ENCODE peak calls at places on chromosome 9, in six cellular contexts. K, R, P, A, H and O are unnamed samples. For H3K4me1 and H3K36me3, the result is how much of the 10 kb centered on the place peaks cover.

GRCh38 chr9:34365282-34365681 is 11.4 kb downstream of the MYORG start:
- DNase-seq in K (no peak), R (no peak), P (no peak), A (no peak), H (no peak), O (no peak)

GRCh38 chr9:113568481-113569321 is 105.2 kb downstream of the RGS3 start:
- DNase-seq in K (peak), R (peak), P (peak), A (no peak), H (peak), O (no peak)

GRCh38 chr9:77495834-77496671 is 152.1 kb downstream of the GNA14 start:
- DNase-seq in K (no peak), R (no peak), P (peak), A (peak), H (peak), O (no peak)

GRCh38 chr9:2166219-2166618 is 151.1 kb downstream of the SMARCA2 start:
- DNase-seq in K (no peak), R (no peak), P (no peak), A (no peak), H (no peak), O (no peak)

GRCh38 chr9:88090151-88090581 is 48.1 kb downstream of the SPATA31C2 start:
- DNase-seq in K (no peak), R (peak), P (peak), A (no peak), H (no peak), O (no peak)

GRCh38 chr9:119224431-119224830 is 144.8 kb downstream of the BRINP1 start:
- DNase-seq in K (no peak), R (no peak), P (no peak), A (no peak), H (no peak), O (no peak)

GRCh38 chr9:124778575-124779367 is 1.8 kb downstream of the OLFML2A start:
- DNase-seq in K (no peak), R (no peak), P (no peak), A (no peak), H (peak), O (peak)

GRCh38 chr9:95580812-95581761 is 64.3 kb upstream of the PTCH1 start:
- DNase-seq in K (no peak), R (no peak), P (no peak), A (no peak), H (no peak), O (no peak)

GRCh38 chr9:107688728-107689127 is 199.2 kb upstream of the KLF4 start:
- DNase-seq in K (no peak), R (no peak), P (no peak), A (no peak), H (no peak), O (no peak)

GRCh38 chr9:16743375-16743774 is 127.1 kb downstream of the BNC2 start:
- DNase-seq in K (no peak), R (no peak), P (no peak), A (no peak), H (no peak), O (no peak)

GRCh38 chr9:29555452-29555851 is 1982.2 kb upstream of the C9orf72 start:
- DNase-seq in K (no peak), R (no peak), P (no peak), A (no peak), H (no peak), O (no peak)

GRCh38 chr9:114370251-114370984 is 17.4 kb downstream of the AKNA start:
- DNase-seq in K (no peak), R (no peak), P (no peak), A (no peak), H (peak), O (peak)

GRCh38 chr9:20040991-20041606 is 252.3 kb upstream of the SLC24A2 start:
- DNase-seq in K (no peak), R (peak), P (no peak), A (peak), H (no peak), O (no peak)

GRCh38 chr9:27505744-27506161 is 18.3 kb upstream of the IFNK start:
- DNase-seq in K (no peak), R (no peak), P (no peak), A (no peak), H (no peak), O (no peak)

GRCh38 chr9:120920495-120921178 is 6.0 kb downstream of the TRAF1 start:
- DNase-seq in K (no peak), R (no peak), P (no peak), A (no peak), H (no peak), O (no peak)

GRCh38 chr9:131358438-131359029 is 35.4 kb upstream of the PRRC2B start:
- DNase-seq in K (no peak), R (no peak), P (no peak), A (no peak), H (no peak), O (no peak)

GRCh38 chr9:98315551-98316060 is 60.2 kb upstream of the TBC1D2 start:
- DNase-seq in K (peak), R (peak), P (peak), A (peak), H (peak), O (peak)

GRCh38 chr9:35649431-35650340 is 1.0 kb downstream of the SIT1 start:
- DNase-seq in K (no peak), R (no peak), P (no peak), A (no peak), H (no peak), O (no peak)

GRCh38 chr9:111962021-111962420 is 65.4 kb downstream of the UGCG start:
- DNase-seq in K (no peak), R (no peak), P (no peak), A (no peak), H (no peak), O (no peak)

GRCh38 chr9:7089794-7090193 is 332.0 kb downstream of the KDM4C start:
- DNase-seq in K (no peak), R (no peak), P (no peak), A (no peak), H (no peak), O (no peak)

GRCh38 chr9:107340920-107341632 is 58.0 kb downstream of the RAD23B start:
- DNase-seq in K (peak), R (peak), P (peak), A (peak), H (peak), O (peak)

GRCh38 chr9:82651474-82651873 is 411.5 kb downstream of the RASEF start:
- DNase-seq in K (no peak), R (no peak), P (no peak), A (no peak), H (no peak), O (no peak)

GRCh38 chr9:127058645-127059021 is 63.8 kb downstream of the ANGPTL2 start:
- DNase-seq in K (no peak), R (no peak), P (peak), A (no peak), H (no peak), O (no peak)

DNA sequence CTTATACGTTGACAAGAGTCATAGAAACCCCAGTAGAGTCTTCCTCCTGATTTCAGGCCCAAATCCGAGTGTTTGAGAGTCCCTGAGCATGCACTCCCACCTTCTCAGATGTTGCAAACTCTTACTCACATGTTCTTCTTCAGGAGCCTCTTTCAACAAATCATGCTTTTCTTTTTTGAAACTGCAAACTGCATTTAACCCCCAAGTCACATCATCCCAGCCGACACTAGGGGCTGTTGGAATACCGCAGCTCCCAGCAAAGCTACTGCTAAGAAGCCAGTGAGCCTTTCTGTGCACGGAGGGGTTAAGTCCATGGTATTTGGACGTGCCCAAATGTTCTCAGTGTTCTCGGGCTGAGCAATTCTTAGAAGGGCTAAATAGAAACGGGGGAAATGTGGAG is 282.9 kb downstream of the NFIB start:
- DNase-seq in K (no peak), R (peak), P (peak), A (peak), H (peak), O (no peak)
- TF ChIP-seq CTCF in K (no peak), R (peak), P (no peak), A (no peak), H (peak), O (no peak)

GRCh38 chr9:135766707-135767106 is 64.7 kb downstream of the KCNT1 start:
- DNase-seq in K (no peak), R (no peak), P (no peak), A (no peak), H (no peak), O (no peak)

GRCh38 chr9:135762921-135763320 is 60.9 kb downstream of the KCNT1 start:
- DNase-seq in K (no peak), R (no peak), P (no peak), A (no peak), H (no peak), O (no peak)

GRCh38 chr9:135764731-135765130 is 62.7 kb downstream of the KCNT1 start:
- DNase-seq in K (no peak), R (no peak), P (no peak), A (no peak), H (no peak), O (no peak)

GRCh38 chr9:135763716-135764446 is 61.9 kb downstream of the KCNT1 start:
- DNase-seq in K (no peak), R (no peak), P (no peak), A (no peak), H (no peak), O (no peak)

DNA sequence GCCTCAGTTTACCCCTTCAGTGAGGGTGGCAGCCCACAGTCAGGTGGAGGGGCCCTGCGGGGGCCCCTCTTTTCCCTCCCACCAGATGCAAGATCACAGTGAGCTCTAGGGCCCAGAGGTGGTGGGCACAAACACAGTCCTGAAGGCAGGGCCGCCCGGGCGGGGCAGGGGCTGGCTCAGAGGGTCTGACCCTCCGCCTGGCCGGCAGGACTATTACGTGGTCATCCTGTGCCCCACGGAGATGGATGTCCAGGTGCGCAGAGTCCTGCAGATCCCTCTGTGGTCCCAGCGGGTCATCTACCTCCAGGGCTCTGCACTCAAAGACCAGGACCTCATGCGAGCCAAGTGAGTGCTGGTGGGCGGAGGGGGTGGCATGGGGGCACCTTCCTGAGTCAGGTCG is 63.4 kb downstream of the KCNT1 start:
- DNase-seq in K (no peak), R (no peak), P (no peak), A (no peak), H (no peak), O (no peak)
- H3K4me1 ChIP-seq in K (under half), R (under half), P (under half), A (under half), H (under half), O (under half)

GRCh38 chr9:137184881-137185660 is 3.3 kb downstream of the ANAPC2 start:
- DNase-seq in K (no peak), R (no peak), P (no peak), A (no peak), H (no peak), O (no peak)
- H3K36me3 ChIP-seq in K (half or more), R (under half), P (half or more), A (under half), H (under half), O (half or more)

GRCh38 chr9:38346811-38347735 is 45.4 kb upstream of the ALDH1B1 start:
- DNase-seq in K (no peak), R (no peak), P (no peak), A (no peak), H (peak), O (no peak)

GRCh38 chr9:38345851-38346755 is 46.4 kb upstream of the ALDH1B1 start:
- DNase-seq in K (no peak), R (no peak), P (no peak), A (no peak), H (peak), O (no peak)

GRCh38 chr9:38352716-38353334 is 39.7 kb upstream of the ALDH1B1 start:
- DNase-seq in K (no peak), R (no peak), P (no peak), A (no peak), H (peak), O (no peak)

GRCh38 chr9:38347946-38348345 is 44.6 kb upstream of the ALDH1B1 start:
- DNase-seq in K (no peak), R (no peak), P (no peak), A (no peak), H (no peak), O (no peak)

GRCh38 chr9:38350529-38350928 is 42.0 kb upstream of the ALDH1B1 start:
- DNase-seq in K (no peak), R (no peak), P (no peak), A (no peak), H (no peak), O (no peak)
- TF ChIP-seq CTCF in K (no peak), R (no peak), P (no peak), A (no peak), H (no peak), O (no peak)

DNA sequence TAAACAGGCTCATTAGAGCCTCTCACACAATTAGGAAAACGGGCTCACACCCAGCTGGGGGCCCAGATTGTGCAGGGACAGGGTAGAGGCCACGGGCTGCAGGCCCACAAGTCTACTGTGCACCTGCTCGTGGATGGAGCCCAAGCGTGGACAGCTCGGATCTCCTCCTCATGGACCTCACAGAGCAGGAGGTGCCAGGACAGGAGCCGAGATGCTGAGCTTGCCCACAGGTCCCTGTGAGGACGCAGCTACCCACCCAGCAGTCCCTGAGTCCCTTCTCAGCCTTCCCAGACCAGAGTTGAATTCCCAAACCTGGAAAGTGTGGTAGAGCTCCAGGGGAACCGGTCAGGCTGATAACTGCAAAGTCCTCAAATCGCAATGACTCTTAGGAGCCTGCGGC is 70.6 kb upstream of the OLFM1 start:
- DNase-seq in K (no peak), R (no peak), P (no peak), A (no peak), H (no peak), O (peak)
- H3K4me1 ChIP-seq in K (under half), R (under half), P (under half), A (under half), H (under half), O (under half)